ENCODE peak calls at places on chromosomes 16 and 17, in five cellular contexts. J, R, A, Q and B are unnamed samples.

GRCh38 chr16:15422222-15422621 is 12.2 kb upstream of the BMERB1 start:
- DNase-seq in J (no peak), R (no peak), A (no peak), Q (no peak), B (no peak)

GRCh38 chr17:77531002-77531401 is 390.2 kb downstream of the SEC14L1 start:
- DNase-seq in J (no peak), R (peak), A (no peak), Q (no peak), B (no peak)

GRCh38 chr16:89564476-89565255 is 4.2 kb downstream of the RPL13 start:
- DNase-seq in J (no peak), R (no peak), A (no peak), Q (no peak), B (no peak)

GRCh38 chr16:55113195-55113594 is 182.5 kb downstream of the IRX5 start:
- DNase-seq in J (no peak), R (no peak), A (no peak), Q (no peak), B (no peak)

GRCh38 chr17:6507535-6507934 is 48.8 kb downstream of the PITPNM3 start:
- DNase-seq in J (no peak), R (no peak), A (peak), Q (peak), B (peak)

GRCh38 chr17:82023447-82024241 is 539 bp downstream of the LRRC45 start:
- DNase-seq in J (peak), R (no peak), A (peak), Q (no peak), B (no peak)

GRCh38 chr16:21083729-21084268 is 66.8 kb downstream of the DNAH3 start:
- DNase-seq in J (peak), R (no peak), A (peak), Q (peak), B (peak)

GRCh38 chr16:66460703-66461102 is 33.6 kb downstream of the BEAN1 start:
- DNase-seq in J (no peak), R (no peak), A (no peak), Q (no peak), B (no peak)

GRCh38 chr17:45345554-45346254 is 28.9 kb upstream of the MAP3K14 start:
- DNase-seq in J (no peak), R (no peak), A (peak), Q (peak), B (peak)

GRCh38 chr17:21043296-21044232 is 753 bp upstream of the USP22 start:
- DNase-seq in J (peak), R (peak), A (peak), Q (peak), B (peak)

GRCh38 chr17:17987901-17988300 is 15.2 kb downstream of the DRC3 start:
- DNase-seq in J (no peak), R (no peak), A (no peak), Q (no peak), B (no peak)

GRCh38 chr17:18262641-18263040 is 2.2 kb downstream of the MIEF2 start:
- DNase-seq in J (no peak), R (no peak), A (no peak), Q (no peak), B (no peak)

GRCh38 chr17:82655523-82655922 is 7.3 kb upstream of the WDR45B start:
- DNase-seq in J (no peak), R (no peak), A (no peak), Q (no peak), B (no peak)

GRCh38 chr17:78993241-78993956 is 13.7 kb upstream of the LGALS3BP start:
- DNase-seq in J (peak), R (no peak), A (peak), Q (peak), B (peak)

GRCh38 chr17:63247706-63248105 is 198.4 kb downstream of the CYB561 start:
- DNase-seq in J (no peak), R (no peak), A (peak), Q (no peak), B (peak)

GRCh38 chr17:37160940-37161339 is 212.2 kb downstream of the AATF start:
- DNase-seq in J (no peak), R (no peak), A (peak), Q (peak), B (peak)

GRCh38 chr17:7408863-7409262 is 1.2 kb downstream of the NLGN2 start:
- DNase-seq in J (no peak), R (no peak), A (no peak), Q (no peak), B (no peak)

GRCh38 chr16:66600484-66600883 is 4.0 kb upstream of the CMTM3 start:
- DNase-seq in J (no peak), R (no peak), A (no peak), Q (no peak), B (no peak)

GRCh38 chr16:66205287-66206167 is 161.0 kb upstream of the CDH5 start:
- DNase-seq in J (no peak), R (no peak), A (peak), Q (no peak), B (peak)

GRCh38 chr16:89434490-89434889 is 55.9 kb downstream of the ANKRD11 start:
- DNase-seq in J (peak), R (no peak), A (no peak), Q (no peak), B (no peak)

GRCh38 chr16:62829615-62830014 is 793.4 kb upstream of the CDH8 start:
- DNase-seq in J (no peak), R (no peak), A (no peak), Q (no peak), B (no peak)

GRCh38 chr17:34998205-34998604 is 17.9 kb downstream of the LIG3 start:
- DNase-seq in J (peak), R (no peak), A (peak), Q (peak), B (peak)

GRCh38 chr17:1011760-1012735 is 15.1 kb downstream of the TIMM22 start:
- DNase-seq in J (no peak), R (no peak), A (no peak), Q (no peak), B (no peak)

GRCh38 chr16:67441289-67441753 is 10.4 kb downstream of the HSD11B2 start:
- DNase-seq in J (no peak), R (peak), A (no peak), Q (no peak), B (no peak)

GRCh38 chr16:81700071-81700779 is 78.9 kb upstream of the PLCG2 start:
- DNase-seq in J (no peak), R (no peak), A (no peak), Q (peak), B (no peak)

GRCh38 chr16:87853411-87854052 is 15.8 kb downstream of the SLC7A5 start:
- DNase-seq in J (peak), R (peak), A (peak), Q (peak), B (peak)
- H3K4me3 ChIP-seq in J (peak), R (peak), A (peak), Q (peak), B (peak)

DNA sequence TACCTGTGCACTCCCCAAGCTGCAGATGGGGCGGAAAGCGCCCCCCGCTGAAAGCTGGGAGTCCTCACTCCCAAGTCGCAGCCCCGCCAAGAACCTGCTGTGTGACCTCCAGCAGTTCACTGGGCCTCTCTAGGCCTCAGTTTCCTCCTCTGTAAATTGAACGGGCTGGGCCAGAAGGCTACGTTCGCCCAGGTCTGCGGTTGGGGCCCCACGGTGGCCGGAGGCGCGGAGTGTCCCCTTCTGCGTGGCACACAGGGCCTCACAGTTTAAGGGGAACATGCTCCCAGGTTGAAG is 628 bp downstream of the GALK1 start:
- DNase-seq in J (no peak), R (no peak), A (no peak), Q (no peak), B (no peak)
- TF ChIP-seq CTCF in J (no peak), R (no peak), A (no peak), Q (no peak), B (no peak)

GRCh38 chr16:86303787-86304685 is 206.3 kb upstream of the FOXF1 start:
- DNase-seq in J (no peak), R (no peak), A (peak), Q (no peak), B (no peak)

GRCh38 chr16:86299882-86300490 is 210.3 kb upstream of the FOXF1 start:
- DNase-seq in J (no peak), R (no peak), A (no peak), Q (no peak), B (no peak)

GRCh38 chr16:86298166-86299131 is 211.9 kb upstream of the FOXF1 start:
- DNase-seq in J (peak), R (no peak), A (peak), Q (no peak), B (no peak)

GRCh38 chr16:86302710-86303109 is 207.6 kb upstream of the FOXF1 start:
- DNase-seq in J (no peak), R (no peak), A (no peak), Q (no peak), B (no peak)

GRCh38 chr16:86300746-86301480 is 209.4 kb upstream of the FOXF1 start:
- DNase-seq in J (peak), R (no peak), A (no peak), Q (no peak), B (no peak)
- H3K4me3 ChIP-seq in J (peak), R (no peak), A (no peak), Q (no peak), B (no peak)

GRCh38 chr16:29009838-29010166 is 24.9 kb downstream of the LAT start:
- DNase-seq in J (no peak), R (no peak), A (no peak), Q (no peak), B (no peak)

GRCh38 chr16:29011851-29012250 is 27.0 kb downstream of the LAT start:
- DNase-seq in J (no peak), R (no peak), A (no peak), Q (no peak), B (no peak)

GRCh38 chr16:29012913-29013641 is 28.2 kb downstream of the LAT start:
- DNase-seq in J (no peak), R (no peak), A (no peak), Q (no peak), B (no peak)

GRCh38 chr16:29009050-29009837 is 24.4 kb downstream of the LAT start:
- DNase-seq in J (no peak), R (no peak), A (no peak), Q (no peak), B (no peak)

DNA sequence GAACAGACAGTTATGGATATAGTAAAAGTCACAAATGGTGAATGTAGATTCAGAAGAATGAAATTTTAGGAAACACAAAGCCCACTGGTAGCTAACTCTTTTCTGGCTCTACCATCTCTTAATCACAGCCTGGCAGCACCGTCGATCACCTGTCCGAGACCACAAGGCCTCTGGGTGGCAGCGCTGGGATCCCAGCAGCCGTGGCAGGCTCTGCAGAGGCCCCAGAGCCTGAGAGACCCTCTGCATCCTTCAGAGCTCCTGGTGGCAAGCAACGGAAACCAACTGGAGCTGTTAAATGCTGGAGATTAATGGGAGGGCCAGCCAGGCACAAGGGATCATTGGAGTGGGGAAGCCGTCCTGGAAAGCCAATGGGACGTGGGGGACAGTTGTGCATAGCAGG is 26.3 kb downstream of the LAT start:
- DNase-seq in J (peak), R (no peak), A (no peak), Q (no peak), B (no peak)
- TF ChIP-seq CTCF in J (peak), R (no peak), A (no peak), Q (peak), B (no peak)

GRCh38 chr17:43917016-43917347 is 9.6 kb upstream of the MPP2 start:
- DNase-seq in J (no peak), R (no peak), A (no peak), Q (no peak), B (no peak)
- H3K4me3 ChIP-seq in J (no peak), R (no peak), A (no peak), Q (no peak), B (no peak)

DNA sequence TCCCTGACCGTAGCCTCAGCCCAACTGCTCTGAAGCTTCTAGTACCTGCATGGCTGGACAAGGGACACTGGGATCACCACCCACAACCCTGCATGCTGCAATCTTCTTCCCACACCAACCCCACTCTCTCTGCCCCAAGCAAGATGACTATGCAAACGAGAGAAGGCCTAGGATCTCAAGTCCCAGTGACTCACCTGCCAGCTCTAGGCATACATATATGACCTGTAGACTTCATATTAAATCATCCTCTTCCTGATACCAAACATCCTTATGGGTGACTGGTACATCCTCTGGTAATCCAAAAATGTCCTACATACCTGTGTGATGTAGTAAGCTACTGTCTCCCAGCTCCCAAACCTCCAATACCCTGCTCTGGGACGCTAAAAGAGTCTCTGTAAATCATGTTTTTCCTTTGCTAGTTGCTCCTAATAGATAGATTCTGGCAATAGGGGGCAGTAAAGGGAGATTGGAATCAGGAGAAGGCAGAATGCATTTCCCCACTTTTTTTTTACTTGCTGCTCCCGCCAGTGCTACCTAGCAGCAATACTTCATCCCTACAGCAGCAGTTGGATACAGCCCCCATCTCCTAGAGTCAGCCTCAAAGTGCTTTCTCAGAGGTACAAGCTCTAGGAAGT is 43.4 kb upstream of the SOX9 start:
- DNase-seq in J (no peak), R (no peak), A (no peak), Q (no peak), B (no peak)
- TF ChIP-seq CTCF in J (peak), R (peak), A (no peak), Q (no peak), B (no peak)

DNA sequence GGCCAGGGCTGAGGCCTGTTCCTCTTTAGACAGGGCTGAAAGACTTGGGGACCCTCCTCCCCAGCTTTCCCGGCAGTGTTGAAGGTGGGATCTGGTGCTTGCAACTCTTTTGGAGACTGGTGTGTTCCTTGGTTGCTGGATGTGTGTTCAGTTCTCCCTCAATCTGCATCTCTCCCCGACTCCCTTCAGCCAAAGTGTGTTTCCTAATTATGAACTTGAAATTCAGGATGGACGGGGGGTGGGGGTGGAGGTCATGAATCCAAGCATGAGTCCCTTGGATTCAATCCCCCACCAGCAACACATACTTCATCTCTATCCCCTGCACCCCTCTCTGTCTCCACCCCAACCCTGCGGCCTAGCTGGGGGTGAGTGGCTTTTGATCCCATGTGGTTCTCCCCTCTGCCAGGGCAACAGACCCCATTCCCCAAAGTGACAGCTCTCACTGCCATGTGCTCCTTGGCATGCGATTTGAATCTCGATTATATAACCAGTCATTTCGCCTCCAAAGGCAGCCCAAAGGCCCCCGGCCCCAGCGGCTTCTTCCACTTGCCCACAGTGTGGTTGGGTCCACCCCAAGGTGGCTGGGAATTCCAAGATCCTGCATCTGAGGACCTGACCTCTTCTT is 1.3 kb downstream of the ARHGAP23 start:
- DNase-seq in J (no peak), R (no peak), A (no peak), Q (no peak), B (no peak)
- H3K4me3 ChIP-seq in J (no peak), R (no peak), A (peak), Q (peak), B (peak)

GRCh38 chr17:71470062-71470461 is 650.8 kb upstream of the SOX9 start:
- DNase-seq in J (no peak), R (no peak), A (no peak), Q (no peak), B (no peak)

GRCh38 chr17:71467719-71468118 is 653.1 kb upstream of the SOX9 start:
- DNase-seq in J (no peak), R (no peak), A (no peak), Q (no peak), B (no peak)

GRCh38 chr17:71472809-71473789 is 647.7 kb upstream of the SOX9 start:
- DNase-seq in J (peak), R (peak), A (peak), Q (peak), B (peak)
- TF ChIP-seq CTCF in J (peak), R (peak), A (peak), Q (peak), B (peak)